ENCODE peak calls at places on chromosomes 7 and 10, in eight cellular contexts. One of them, this sample, is unnamed.

GRCh38 chr10:70652761-70653657 is 19.3 kb upstream of the ADAMTS14 start:
- DNase-seq in cardiac fibroblast: peak
- DNase-seq in IMR-90: peak
- DNase-seq in endodermal cell: no peak
- DNase-seq in left lung: peak
- DNase-seq in fibroblast of lung: peak
- DNase-seq in mammary epithelial cell: peak
- DNase-seq in lower lobe of right lung: no peak
- DNase-seq in this sample: no peak

GRCh38 chr10:106076496-106076895 is 1088.0 kb downstream of the SORCS1 start:
- DNase-seq in cardiac fibroblast: no peak
- DNase-seq in IMR-90: no peak
- DNase-seq in endodermal cell: no peak
- DNase-seq in left lung: no peak
- DNase-seq in fibroblast of lung: no peak
- DNase-seq in mammary epithelial cell: no peak
- DNase-seq in lower lobe of right lung: no peak
- DNase-seq in this sample: no peak

GRCh38 chr10:75429159-75429827 is 2.1 kb upstream of the LRMDA start:
- DNase-seq in cardiac fibroblast: peak
- DNase-seq in IMR-90: no peak
- DNase-seq in endodermal cell: peak
- DNase-seq in left lung: no peak
- DNase-seq in fibroblast of lung: no peak
- DNase-seq in mammary epithelial cell: peak
- DNase-seq in lower lobe of right lung: no peak
- DNase-seq in this sample: no peak

GRCh38 chr7:22083711-22084289 is 138.1 kb upstream of the CDCA7L start:
- DNase-seq in cardiac fibroblast: peak
- DNase-seq in IMR-90: no peak
- DNase-seq in endodermal cell: no peak
- DNase-seq in left lung: no peak
- DNase-seq in fibroblast of lung: peak
- DNase-seq in mammary epithelial cell: no peak
- DNase-seq in lower lobe of right lung: no peak
- DNase-seq in this sample: no peak

GRCh38 chr7:1484569-1484968 is 19.6 kb downstream of the INTS1 start:
- DNase-seq in cardiac fibroblast: no peak
- DNase-seq in IMR-90: no peak
- DNase-seq in endodermal cell: no peak
- DNase-seq in left lung: no peak
- DNase-seq in fibroblast of lung: no peak
- DNase-seq in mammary epithelial cell: no peak
- DNase-seq in lower lobe of right lung: no peak
- DNase-seq in this sample: no peak

GRCh38 chr7:157688439-157689268 is 351.9 kb downstream of the DNAJB6 start:
- DNase-seq in cardiac fibroblast: no peak
- DNase-seq in IMR-90: no peak
- DNase-seq in endodermal cell: peak
- DNase-seq in left lung: peak
- DNase-seq in fibroblast of lung: no peak
- DNase-seq in mammary epithelial cell: no peak
- DNase-seq in lower lobe of right lung: no peak
- DNase-seq in this sample: no peak

GRCh38 chr7:155344270-155344617 is 46.6 kb downstream of the INSIG1 start:
- DNase-seq in cardiac fibroblast: no peak
- DNase-seq in IMR-90: no peak
- DNase-seq in endodermal cell: peak
- DNase-seq in left lung: peak
- DNase-seq in fibroblast of lung: no peak
- DNase-seq in mammary epithelial cell: no peak
- DNase-seq in lower lobe of right lung: peak
- DNase-seq in this sample: peak

GRCh38 chr10:113228570-113228969 is 278.5 kb downstream of the TCF7L2 start:
- DNase-seq in cardiac fibroblast: peak
- DNase-seq in IMR-90: peak
- DNase-seq in endodermal cell: peak
- DNase-seq in left lung: no peak
- DNase-seq in fibroblast of lung: peak
- DNase-seq in mammary epithelial cell: no peak
- DNase-seq in lower lobe of right lung: no peak
- DNase-seq in this sample: no peak

GRCh38 chr7:6705959-6706665 is 635 bp downstream of the ZNF12 start:
- DNase-seq in cardiac fibroblast: peak
- DNase-seq in IMR-90: peak
- DNase-seq in endodermal cell: peak
- DNase-seq in left lung: peak
- DNase-seq in fibroblast of lung: peak
- DNase-seq in mammary epithelial cell: peak
- DNase-seq in lower lobe of right lung: peak
- DNase-seq in this sample: peak

GRCh38 chr7:85074992-85075391 is 111.9 kb downstream of the SEMA3D start:
- DNase-seq in cardiac fibroblast: no peak
- DNase-seq in IMR-90: peak
- DNase-seq in endodermal cell: no peak
- DNase-seq in left lung: no peak
- DNase-seq in fibroblast of lung: peak
- DNase-seq in mammary epithelial cell: no peak
- DNase-seq in lower lobe of right lung: no peak
- DNase-seq in this sample: no peak

GRCh38 chr10:48744587-48744986 is 59.9 kb downstream of the WDFY4 start:
- DNase-seq in cardiac fibroblast: no peak
- DNase-seq in IMR-90: no peak
- DNase-seq in endodermal cell: no peak
- DNase-seq in left lung: no peak
- DNase-seq in fibroblast of lung: no peak
- DNase-seq in mammary epithelial cell: no peak
- DNase-seq in lower lobe of right lung: no peak
- DNase-seq in this sample: peak

GRCh38 chr7:139681812-139682135 is 96.0 kb downstream of the HIPK2 start:
- DNase-seq in cardiac fibroblast: no peak
- DNase-seq in IMR-90: no peak
- DNase-seq in endodermal cell: no peak
- DNase-seq in left lung: no peak
- DNase-seq in fibroblast of lung: no peak
- DNase-seq in mammary epithelial cell: no peak
- DNase-seq in lower lobe of right lung: no peak
- DNase-seq in this sample: no peak

GRCh38 chr7:25707733-25708132 is 444.3 kb upstream of the NFE2L3 start:
- DNase-seq in cardiac fibroblast: no peak
- DNase-seq in IMR-90: peak
- DNase-seq in endodermal cell: no peak
- DNase-seq in left lung: no peak
- DNase-seq in fibroblast of lung: peak
- DNase-seq in mammary epithelial cell: no peak
- DNase-seq in lower lobe of right lung: no peak
- DNase-seq in this sample: no peak

GRCh38 chr10:5514226-5514881 is 10.4 kb upstream of the CALML3 start:
- DNase-seq in cardiac fibroblast: no peak
- DNase-seq in IMR-90: no peak
- DNase-seq in endodermal cell: no peak
- DNase-seq in left lung: no peak
- DNase-seq in fibroblast of lung: no peak
- DNase-seq in mammary epithelial cell: no peak
- DNase-seq in lower lobe of right lung: no peak
- DNase-seq in this sample: no peak

GRCh38 chr7:7228967-7229366 is 46.6 kb downstream of the C1GALT1 start:
- DNase-seq in cardiac fibroblast: no peak
- DNase-seq in IMR-90: no peak
- DNase-seq in endodermal cell: no peak
- DNase-seq in left lung: no peak
- DNase-seq in fibroblast of lung: no peak
- DNase-seq in mammary epithelial cell: no peak
- DNase-seq in lower lobe of right lung: no peak
- DNase-seq in this sample: no peak

GRCh38 chr7:136865777-136866176 is 2.7 kb upstream of the CHRM2 start:
- DNase-seq in cardiac fibroblast: no peak
- DNase-seq in IMR-90: no peak
- DNase-seq in endodermal cell: no peak
- DNase-seq in left lung: no peak
- DNase-seq in fibroblast of lung: no peak
- DNase-seq in mammary epithelial cell: no peak
- DNase-seq in lower lobe of right lung: no peak
- DNase-seq in this sample: no peak

GRCh38 chr10:108735380-108735779 is 1187.9 kb downstream of the XPNPEP1 start:
- DNase-seq in cardiac fibroblast: peak
- DNase-seq in IMR-90: peak
- DNase-seq in endodermal cell: no peak
- DNase-seq in left lung: no peak
- DNase-seq in fibroblast of lung: peak
- DNase-seq in mammary epithelial cell: peak
- DNase-seq in lower lobe of right lung: no peak
- DNase-seq in this sample: no peak

GRCh38 chr10:48951707-48952106 is 12.1 kb upstream of the LRRC18 start:
- DNase-seq in cardiac fibroblast: no peak
- DNase-seq in IMR-90: no peak
- DNase-seq in endodermal cell: no peak
- DNase-seq in left lung: no peak
- DNase-seq in fibroblast of lung: no peak
- DNase-seq in mammary epithelial cell: no peak
- DNase-seq in lower lobe of right lung: no peak
- DNase-seq in this sample: no peak

GRCh38 chr10:84172435-84173356 is 905 bp upstream of the GPR15LG start:
- DNase-seq in cardiac fibroblast: no peak
- DNase-seq in IMR-90: no peak
- DNase-seq in endodermal cell: peak
- DNase-seq in left lung: no peak
- DNase-seq in fibroblast of lung: no peak
- DNase-seq in mammary epithelial cell: no peak
- DNase-seq in lower lobe of right lung: no peak
- DNase-seq in this sample: peak

GRCh38 chr10:21526184-21526951 is 886 bp upstream of the SKIDA1 start:
- DNase-seq in cardiac fibroblast: peak
- DNase-seq in IMR-90: peak
- DNase-seq in endodermal cell: no peak
- DNase-seq in left lung: peak
- DNase-seq in fibroblast of lung: peak
- DNase-seq in mammary epithelial cell: peak
- DNase-seq in lower lobe of right lung: peak
- DNase-seq in this sample: peak

GRCh38 chr10:68208424-68209042 is 23.4 kb downstream of the ATOH7 start:
- DNase-seq in cardiac fibroblast: peak
- DNase-seq in IMR-90: peak
- DNase-seq in endodermal cell: peak
- DNase-seq in left lung: no peak
- DNase-seq in fibroblast of lung: peak
- DNase-seq in mammary epithelial cell: peak
- DNase-seq in lower lobe of right lung: no peak
- DNase-seq in this sample: peak

GRCh38 chr7:116704650-116705049 is 32.7 kb downstream of the MET start:
- DNase-seq in cardiac fibroblast: no peak
- DNase-seq in IMR-90: no peak
- DNase-seq in endodermal cell: no peak
- DNase-seq in left lung: no peak
- DNase-seq in fibroblast of lung: no peak
- DNase-seq in mammary epithelial cell: no peak
- DNase-seq in lower lobe of right lung: no peak
- DNase-seq in this sample: no peak

GRCh38 chr7:33423646-33424020 is 294.3 kb downstream of the BBS9 start:
- DNase-seq in cardiac fibroblast: peak
- DNase-seq in IMR-90: no peak
- DNase-seq in endodermal cell: peak
- DNase-seq in left lung: no peak
- DNase-seq in fibroblast of lung: peak
- DNase-seq in mammary epithelial cell: no peak
- DNase-seq in lower lobe of right lung: no peak
- DNase-seq in this sample: peak
- TF ChIP-seq CTCF in cardiac fibroblast: peak
- TF ChIP-seq CTCF in IMR-90: peak
- TF ChIP-seq CTCF in endodermal cell: peak
- TF ChIP-seq CTCF in left lung: peak
- TF ChIP-seq CTCF in fibroblast of lung: peak
- TF ChIP-seq CTCF in mammary epithelial cell: peak
- TF ChIP-seq CTCF in lower lobe of right lung: peak
- TF ChIP-seq CTCF in this sample: peak

DNA sequence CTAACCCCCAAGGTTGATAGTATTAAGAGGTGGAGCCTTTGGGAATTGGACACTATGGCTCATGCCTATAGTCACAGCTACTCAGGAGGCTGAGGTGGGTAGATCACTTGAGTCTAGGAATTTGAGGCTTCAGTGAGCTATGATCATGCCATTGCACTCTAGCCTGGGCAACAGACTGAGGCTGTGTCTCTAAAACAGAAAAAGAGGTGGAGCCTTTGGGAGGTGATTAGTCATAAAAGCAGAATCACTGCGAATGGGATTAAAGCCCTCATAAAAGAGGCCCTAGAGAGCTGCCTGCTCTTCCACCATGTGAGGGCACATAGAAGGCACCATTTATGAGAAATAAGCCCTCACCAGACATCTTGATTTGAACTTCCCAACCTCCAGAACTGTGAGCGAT is 81.9 kb downstream of the SKAP2 start:
- DNase-seq in cardiac fibroblast: no peak
- DNase-seq in IMR-90: no peak
- DNase-seq in endodermal cell: no peak
- DNase-seq in left lung: no peak
- DNase-seq in fibroblast of lung: no peak
- DNase-seq in mammary epithelial cell: peak
- DNase-seq in lower lobe of right lung: no peak
- DNase-seq in this sample: no peak
- TF ChIP-seq CTCF in cardiac fibroblast: no peak
- TF ChIP-seq CTCF in IMR-90: no peak
- TF ChIP-seq CTCF in endodermal cell: no peak
- TF ChIP-seq CTCF in left lung: no peak
- TF ChIP-seq CTCF in fibroblast of lung: no peak
- TF ChIP-seq CTCF in mammary epithelial cell: no peak
- TF ChIP-seq CTCF in lower lobe of right lung: no peak
- TF ChIP-seq CTCF in this sample: no peak

DNA sequence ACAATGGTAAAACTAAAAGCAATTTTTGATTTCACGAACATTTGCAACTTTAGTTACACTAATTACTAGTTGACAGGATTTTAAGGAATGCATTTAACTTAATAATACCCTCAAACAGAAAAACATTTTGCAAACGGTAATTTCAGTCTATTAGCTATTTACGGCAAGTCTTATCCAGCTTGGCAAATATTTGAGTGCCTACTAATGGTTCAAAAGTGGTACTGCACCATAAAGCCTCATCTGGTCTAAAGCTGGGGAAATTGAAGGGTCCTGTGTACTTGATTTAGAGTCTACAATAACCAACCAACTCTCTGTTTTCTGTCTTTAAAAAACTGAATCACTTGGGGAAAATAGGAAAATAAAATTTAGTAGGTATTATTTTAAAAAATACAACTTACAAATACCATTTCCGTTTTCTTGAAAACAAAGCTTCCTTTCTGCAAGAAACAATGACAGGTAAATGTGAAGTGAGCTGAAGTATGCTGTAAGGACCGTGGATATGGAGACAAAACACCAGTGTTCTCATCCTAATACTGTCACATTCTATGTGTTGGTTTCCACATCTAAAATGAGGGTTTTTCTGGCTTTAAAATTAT is 142.3 kb downstream of the VPS50 start:
- DNase-seq in cardiac fibroblast: peak
- DNase-seq in IMR-90: peak
- DNase-seq in endodermal cell: no peak
- DNase-seq in left lung: no peak
- DNase-seq in fibroblast of lung: peak
- DNase-seq in mammary epithelial cell: peak
- DNase-seq in lower lobe of right lung: no peak
- DNase-seq in this sample: peak
- TF ChIP-seq CTCF in cardiac fibroblast: peak
- TF ChIP-seq CTCF in IMR-90: peak
- TF ChIP-seq CTCF in endodermal cell: peak
- TF ChIP-seq CTCF in left lung: peak
- TF ChIP-seq CTCF in fibroblast of lung: peak
- TF ChIP-seq CTCF in mammary epithelial cell: peak
- TF ChIP-seq CTCF in lower lobe of right lung: peak
- TF ChIP-seq CTCF in this sample: peak

GRCh38 chr7:117949232-117949631 is 76.0 kb upstream of the CTTNBP2 start:
- DNase-seq in cardiac fibroblast: no peak
- DNase-seq in IMR-90: peak
- DNase-seq in endodermal cell: no peak
- DNase-seq in left lung: no peak
- DNase-seq in fibroblast of lung: peak
- DNase-seq in mammary epithelial cell: peak
- DNase-seq in lower lobe of right lung: no peak
- DNase-seq in this sample: no peak
- TF ChIP-seq CTCF in cardiac fibroblast: no peak
- TF ChIP-seq CTCF in IMR-90: no peak
- TF ChIP-seq CTCF in endodermal cell: peak
- TF ChIP-seq CTCF in left lung: no peak
- TF ChIP-seq CTCF in fibroblast of lung: no peak
- TF ChIP-seq CTCF in mammary epithelial cell: peak
- TF ChIP-seq CTCF in lower lobe of right lung: no peak
- TF ChIP-seq CTCF in this sample: no peak